ENCODE peak calls at places on chromosomes 2 and 18, in ten cellular contexts. L, E, A, S, J, K, Y, M, G and I are unnamed samples.

GRCh38 chr18:49048361-49048760 is 97.6 kb upstream of the SMAD7 start:
- DNase-seq in Y (peak; percentile 52), S (no peak), J (no peak), M (no peak), E (no peak), K (peak; percentile 69), L (peak; percentile 58), A (no peak), G (peak; percentile 96), I (no peak)

GRCh38 chr18:78393463-78393862 is 586.2 kb upstream of the SALL3 start:
- DNase-seq in K (no peak), M (no peak), A (no peak), Y (no peak), E (no peak), G (no peak), L (no peak), S (no peak), J (no peak), I (no peak)

GRCh38 chr2:75896779-75897366 is 186.2 kb upstream of the GCFC2 start:
- DNase-seq in E (no peak), K (peak; percentile 1), Y (peak; percentile 3), J (no peak), A (peak; percentile 82), G (no peak), L (no peak), S (no peak), M (no peak), I (no peak)

GRCh38 chr2:127083819-127084503 is 23.0 kb downstream of the BIN1 start:
- DNase-seq in J (peak; percentile 91), M (no peak), A (no peak), G (peak; percentile 99), S (no peak), Y (peak; percentile 98), E (no peak), L (peak; percentile 94), K (peak; percentile 99), I (peak; percentile 90)

GRCh38 chr2:69966496-69966895 is 5.1 kb upstream of the ASPRV1 start:
- DNase-seq in Y (no peak), S (no peak), J (no peak), L (no peak), G (no peak), M (no peak), E (no peak), A (no peak), K (no peak), I (no peak)

GRCh38 chr2:98909381-98910211 is 26.4 kb downstream of the CRACDL start:
- DNase-seq in G (peak; percentile 71), M (no peak), J (no peak), E (peak; percentile 36), Y (peak; percentile 93), S (no peak), K (peak; percentile 85), L (peak; percentile 76), A (peak; percentile 94), I (no peak)

GRCh38 chr2:45570671-45571334 is 40.3 kb downstream of the SRBD1 start:
- DNase-seq in L (peak; percentile 23), S (no peak), G (peak; percentile 43), E (no peak), J (no peak), M (no peak), K (peak; percentile 58), Y (peak; percentile 49), A (no peak), I (no peak)

GRCh38 chr2:178891265-178891958 is 84.2 kb upstream of the TTN start:
- DNase-seq in A (peak; percentile 76), G (peak; percentile 68), E (no peak), J (no peak), K (peak; percentile 77), S (peak; percentile 55), Y (peak; percentile 80), M (peak; percentile 36), L (peak; percentile 76), I (peak; percentile 75)

GRCh38 chr2:58081000-58081399 is 34.4 kb downstream of the VRK2 start:
- DNase-seq in J (no peak), S (no peak), K (peak; percentile 18), E (no peak), M (no peak), A (no peak), Y (no peak), G (peak; percentile 15), L (no peak), I (no peak)

GRCh38 chr18:28666216-28666615 is 489.3 kb upstream of the CDH2 start:
- DNase-seq in G (no peak), Y (peak; percentile 50), S (no peak), L (no peak), A (no peak), M (no peak), J (no peak), E (no peak), K (no peak), I (no peak)

GRCh38 chr2:162732946-162733698 is 105.4 kb downstream of the KCNH7 start:
- DNase-seq in S (no peak), G (no peak), E (peak; percentile 27), Y (no peak), M (no peak), K (no peak), A (no peak), L (peak; percentile 10), J (no peak), I (no peak)

GRCh38 chr2:237721828-237722227 is 76.8 kb upstream of the RBM44 start:
- DNase-seq in E (no peak), M (no peak), G (no peak), K (no peak), S (no peak), Y (no peak), L (no peak), J (no peak), A (no peak), I (no peak)

GRCh38 chr2:241641631-241642030 is 4.1 kb downstream of the ATG4B start:
- DNase-seq in S (no peak), K (no peak), M (no peak), L (no peak), J (no peak), E (no peak), A (no peak), Y (no peak), G (no peak), I (no peak)

GRCh38 chr2:241645915-241646250 is 8.4 kb downstream of the ATG4B start:
- DNase-seq in M (no peak), Y (no peak), E (no peak), K (no peak), J (no peak), L (no peak), S (no peak), A (no peak), G (no peak), I (no peak)

GRCh38 chr2:241649414-241649813 is 11.9 kb downstream of the ATG4B start:
- DNase-seq in M (no peak), L (no peak), E (no peak), K (no peak), J (peak; percentile 77), Y (no peak), S (no peak), A (no peak), G (peak; percentile 22), I (no peak)

GRCh38 chr2:241649927-241650326 is 12.4 kb downstream of the ATG4B start:
- DNase-seq in A (no peak), Y (no peak), E (no peak), L (no peak), G (no peak), J (no peak), M (no peak), S (no peak), K (no peak), I (no peak)

GRCh38 chr2:241645056-241645914 is 7.8 kb downstream of the ATG4B start:
- DNase-seq in L (no peak), E (no peak), S (no peak), J (no peak), G (no peak), M (no peak), A (no peak), Y (no peak), K (no peak), I (no peak)
- TF ChIP-seq CTCF in L (no peak), E (no peak), S (no peak), J (no peak), G (no peak), M (no peak), A (no peak), Y (no peak), K (no peak), I (no peak)

GRCh38 chr18:65568866-65569265 is 181.9 kb upstream of the CDH7 start:
- DNase-seq in G (no peak), K (no peak), M (no peak), E (no peak), Y (no peak), L (no peak), S (no peak), J (no peak), A (no peak), I (no peak)

DNA sequence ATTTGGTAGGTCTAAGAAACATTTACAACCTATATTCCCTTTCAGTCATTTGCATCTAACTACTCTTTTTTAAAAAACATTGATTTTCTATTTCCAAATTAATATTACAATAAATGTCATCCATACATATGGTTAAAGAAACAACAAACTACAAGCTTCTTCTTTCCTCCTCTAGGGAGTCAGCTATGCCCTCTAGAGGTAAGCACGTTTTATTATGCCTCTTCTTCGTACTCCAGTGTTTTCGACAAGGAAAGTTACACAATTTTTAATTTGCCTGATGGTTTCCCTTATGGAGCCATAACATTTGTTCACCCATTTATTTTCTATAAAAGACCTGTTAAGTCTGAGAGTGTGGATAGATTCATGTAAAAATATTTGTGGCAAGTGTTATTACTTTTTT is 183.4 kb upstream of the CDH7 start:
- DNase-seq in E (no peak), A (no peak), J (no peak), G (no peak), M (no peak), K (no peak), L (peak; percentile 3), S (no peak), Y (peak; percentile 0), I (no peak)
- TF ChIP-seq CTCF in E (no peak), A (peak; percentile 37), J (peak; percentile 39), G (no peak), M (no peak), K (no peak), L (peak; percentile 30), S (no peak), Y (no peak), I (no peak)

DNA sequence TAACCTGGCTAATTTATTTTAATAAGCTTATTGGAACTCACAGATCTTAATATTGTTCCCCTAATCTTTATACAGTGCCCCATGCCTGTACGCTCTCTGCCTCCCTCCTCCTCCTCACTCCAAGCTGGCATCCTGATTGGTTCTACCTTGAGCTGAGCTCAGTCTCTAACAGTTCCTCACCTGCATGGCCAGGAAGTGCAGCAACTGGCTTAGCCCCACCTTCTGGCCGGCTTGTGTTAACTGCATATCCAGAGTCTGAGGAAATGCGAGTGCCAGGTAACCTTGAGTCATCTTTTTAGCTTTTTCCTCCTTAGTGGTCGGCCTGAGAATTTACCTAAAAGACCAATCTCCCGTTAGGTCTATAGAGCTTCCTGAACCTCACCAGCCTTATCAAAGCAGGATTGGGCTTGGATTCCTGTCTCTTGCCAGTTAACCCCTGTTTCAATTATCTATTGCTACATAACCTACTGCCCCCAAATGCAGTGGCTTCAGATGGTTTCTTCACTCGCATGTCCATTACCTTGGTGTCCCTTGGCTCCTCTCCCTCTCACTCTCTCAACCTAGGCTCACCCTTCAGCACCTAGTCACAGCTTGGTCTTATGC is 89.5 kb upstream of the STK39 start:
- DNase-seq in K (no peak), M (peak; percentile 25), G (no peak), L (no peak), S (peak; percentile 28), A (peak; percentile 72), Y (no peak), J (no peak), E (peak; percentile 75), I (no peak)
- TF ChIP-seq CTCF in K (peak; percentile 17), M (peak; percentile 92), G (no peak), L (peak; percentile 50), S (no peak), A (peak; percentile 81), Y (peak; percentile 29), J (no peak), E (no peak), I (no peak)

GRCh38 chr18:44437603-44438002 is 243.1 kb upstream of the SETBP1 start:
- DNase-seq in K (no peak), M (no peak), A (no peak), J (no peak), S (no peak), G (no peak), L (no peak), Y (no peak), E (no peak), I (no peak)
- TF ChIP-seq CTCF in K (no peak), M (no peak), A (no peak), J (no peak), S (no peak), G (no peak), L (no peak), Y (no peak), E (no peak), I (no peak)